ENCODE peak calls at places on chromosome 3, in four cellular contexts. X is HepG2, M is K562, O is GM12878. G is an unnamed sample.

GRCh38 chr3:17551333-17551732 is 191.1 kb downstream of the TBC1D5 start:
- DNase-seq in X (no peak), M (no peak), O (no peak), G (no peak)

GRCh38 chr3:156606729-156607128 is 51.8 kb upstream of the SSR3 start:
- DNase-seq in X (no peak), M (no peak), O (no peak), G (no peak)

GRCh38 chr3:151660890-151661289 is 72.8 kb upstream of the AADACL2 start:
- DNase-seq in X (no peak), M (no peak), O (no peak), G (no peak)

GRCh38 chr3:50292924-50293801 is 934 bp upstream of the IFRD2 start:
- DNase-seq in X (no peak), M (no peak), O (no peak), G (no peak)

GRCh38 chr3:63519426-63519825 is 133.0 kb upstream of the SNTN start:
- DNase-seq in X (no peak), M (no peak), O (no peak), G (no peak)

GRCh38 chr3:152611905-152612304 is 223.0 kb upstream of the P2RY1 start:
- DNase-seq in X (no peak), M (no peak), O (no peak), G (no peak)

GRCh38 chr3:173993299-173993698 is 595.8 kb downstream of the NLGN1 start:
- DNase-seq in X (peak; percentile 1), M (no peak), O (no peak), G (peak; percentile 20)

GRCh38 chr3:194206375-194206774 is 70.4 kb downstream of the HES1 start:
- DNase-seq in X (no peak), M (no peak), O (no peak), G (no peak)

GRCh38 chr3:60307800-60308199 is 943.5 kb downstream of the FHIT start:
- DNase-seq in X (no peak), M (no peak), O (no peak), G (no peak)

GRCh38 chr3:134250717-134251220 is at the start of gene RYK:
- DNase-seq in X (peak; percentile 83), M (peak; percentile 83), O (no peak), G (peak; percentile 88)

GRCh38 chr3:18241837-18242236 is 183.3 kb downstream of the SATB1 start:
- DNase-seq in X (no peak), M (no peak), O (no peak), G (no peak)

GRCh38 chr3:70861234-70861633 is 548.8 kb upstream of the MDFIC2 start:
- DNase-seq in X (no peak), M (no peak), O (no peak), G (no peak)

DNA sequence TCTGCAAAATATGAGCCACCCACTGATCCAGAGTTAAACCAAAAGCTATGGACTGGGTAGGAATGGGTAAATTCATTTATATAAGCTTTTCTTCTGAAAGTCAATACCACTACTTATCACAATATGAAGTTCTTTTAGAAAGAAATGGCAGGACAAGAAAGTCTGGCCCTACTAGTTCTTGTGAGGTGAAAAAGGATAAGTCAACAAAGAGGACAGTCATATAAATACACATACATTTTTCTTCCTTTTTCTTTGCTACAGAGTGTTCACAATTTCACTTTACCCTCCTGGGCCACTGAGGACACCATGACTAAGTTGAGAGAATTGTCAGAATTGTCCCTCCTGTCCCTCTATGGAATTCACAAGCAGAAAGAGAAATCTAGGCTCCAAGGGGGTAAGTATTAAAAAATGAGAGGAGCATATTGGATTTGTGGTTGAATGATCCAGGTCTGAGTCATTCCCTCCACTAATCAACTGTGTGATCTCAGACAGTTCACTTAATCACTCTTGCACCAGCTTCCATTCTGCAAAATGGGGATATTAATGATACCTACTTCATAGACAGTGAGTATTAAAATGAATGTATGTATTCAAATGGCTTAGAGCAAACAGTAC is 27.6 kb downstream of the ACP3 start:
- DNase-seq in X (no peak), M (no peak), O (no peak), G (no peak)
- TF ChIP-seq FOXK2 in X (no peak), M (no peak), O (no peak), G (no peak)

DNA sequence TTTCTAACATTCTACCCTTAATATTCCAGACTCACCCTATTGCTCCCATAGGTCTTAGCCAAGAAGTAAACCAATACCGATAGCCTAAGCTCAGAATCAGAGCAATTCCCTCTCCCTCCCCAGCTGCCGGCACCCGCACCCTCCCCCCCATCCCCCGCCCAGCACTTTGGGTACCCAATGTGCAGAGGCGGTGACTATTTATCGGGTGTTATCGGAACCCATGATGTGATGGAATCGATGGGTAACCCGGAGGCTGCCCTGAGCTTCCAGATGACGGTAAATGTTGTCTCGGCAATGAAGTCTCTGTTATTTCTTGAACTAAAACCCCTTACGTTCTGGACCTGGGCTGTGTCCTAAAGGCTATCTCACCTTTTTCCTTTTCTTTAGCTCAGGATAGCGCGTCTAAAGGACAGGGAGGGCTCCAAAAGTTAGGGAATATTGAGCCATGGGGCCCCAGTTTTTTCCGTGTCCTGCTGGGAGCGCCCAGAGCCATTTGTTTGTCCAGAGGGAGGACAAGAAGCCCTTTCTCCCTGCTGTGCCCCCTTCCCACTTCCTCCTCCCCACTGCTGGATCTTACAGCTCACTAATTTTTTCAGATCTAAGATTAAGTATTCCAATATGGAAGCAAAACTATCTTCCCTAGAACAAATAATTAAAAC is 1.6 kb downstream of the SLITRK3 start:
- DNase-seq in X (no peak), M (no peak), O (no peak), G (peak; percentile 9)
- TF ChIP-seq FOXK2 in X (no peak), M (no peak), O (no peak), G (no peak)

DNA sequence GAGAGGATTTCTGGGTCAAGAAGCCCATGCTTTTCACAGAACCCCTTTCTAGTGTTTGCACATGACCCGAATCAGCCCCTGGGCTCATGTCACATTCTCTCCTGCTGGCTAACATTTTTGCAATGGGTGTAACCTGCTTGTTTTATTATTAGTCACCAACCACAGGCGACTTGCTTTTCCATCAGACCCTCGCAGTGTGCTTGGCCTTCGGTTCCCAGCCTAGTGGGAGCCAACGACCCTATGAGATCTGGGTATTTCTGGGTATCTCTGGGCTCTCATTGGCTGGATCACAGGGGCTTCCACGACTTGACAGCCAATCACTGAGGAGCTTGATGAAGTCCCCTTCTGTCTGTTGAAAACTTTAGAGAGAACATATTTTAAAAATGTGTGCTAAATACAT is 11.0 kb upstream of the FBLN2 start:
- DNase-seq in X (no peak), M (peak; percentile 56), O (no peak), G (no peak)
- TF ChIP-seq FOXK2 in X (no peak), M (no peak), O (no peak), G (no peak)

GRCh38 chr3:130772124-130772523 is 25.5 kb upstream of the PIK3R4 start:
- DNase-seq in X (no peak), M (peak; percentile 7), O (no peak), G (no peak)
- TF ChIP-seq FOXK2 in X (no peak), M (no peak), O (no peak), G (no peak)

DNA sequence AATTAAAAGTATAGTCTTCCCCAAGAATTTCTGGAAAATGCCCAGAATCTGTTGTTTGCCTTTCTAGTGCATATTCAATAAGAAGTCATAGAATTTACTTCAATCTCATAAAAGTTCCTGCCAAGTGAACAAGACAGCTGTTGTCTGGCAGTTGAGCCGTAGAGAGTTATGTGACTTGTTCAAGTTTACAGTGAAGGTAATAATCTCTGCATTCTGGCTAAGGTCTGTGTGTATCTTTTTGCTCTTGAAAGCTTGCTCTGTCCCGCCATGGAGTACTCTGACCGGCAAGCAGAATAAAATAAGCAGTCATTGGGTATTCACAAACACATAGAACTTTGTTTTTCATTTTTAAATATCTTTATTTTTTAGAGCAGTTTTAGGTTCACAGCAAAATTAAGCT is 77.8 kb downstream of the GHSR start:
- DNase-seq in X (no peak), M (no peak), O (no peak), G (no peak)
- TF ChIP-seq FOXK2 in X (no peak), M (no peak), O (no peak), G (no peak)

GRCh38 chr3:13069495-13069894 is 3.7 kb downstream of the IQSEC1 start:
- DNase-seq in X (no peak), M (no peak), O (peak; percentile 42), G (no peak)
- TF ChIP-seq FOXK2 in X (no peak), M (no peak), O (no peak), G (no peak)

GRCh38 chr3:150142936-150143335 is 172.2 kb upstream of the PFN2 start:
- DNase-seq in X (no peak), M (no peak), O (no peak), G (no peak)

GRCh38 chr3:150144309-150144708 is 173.6 kb upstream of the PFN2 start:
- DNase-seq in X (no peak), M (peak; percentile 19), O (no peak), G (no peak)

GRCh38 chr3:150141790-150142189 is 171.1 kb upstream of the PFN2 start:
- DNase-seq in X (no peak), M (no peak), O (no peak), G (no peak)

GRCh38 chr3:150138824-150139223 is 168.1 kb upstream of the PFN2 start:
- DNase-seq in X (no peak), M (no peak), O (no peak), G (no peak)

DNA sequence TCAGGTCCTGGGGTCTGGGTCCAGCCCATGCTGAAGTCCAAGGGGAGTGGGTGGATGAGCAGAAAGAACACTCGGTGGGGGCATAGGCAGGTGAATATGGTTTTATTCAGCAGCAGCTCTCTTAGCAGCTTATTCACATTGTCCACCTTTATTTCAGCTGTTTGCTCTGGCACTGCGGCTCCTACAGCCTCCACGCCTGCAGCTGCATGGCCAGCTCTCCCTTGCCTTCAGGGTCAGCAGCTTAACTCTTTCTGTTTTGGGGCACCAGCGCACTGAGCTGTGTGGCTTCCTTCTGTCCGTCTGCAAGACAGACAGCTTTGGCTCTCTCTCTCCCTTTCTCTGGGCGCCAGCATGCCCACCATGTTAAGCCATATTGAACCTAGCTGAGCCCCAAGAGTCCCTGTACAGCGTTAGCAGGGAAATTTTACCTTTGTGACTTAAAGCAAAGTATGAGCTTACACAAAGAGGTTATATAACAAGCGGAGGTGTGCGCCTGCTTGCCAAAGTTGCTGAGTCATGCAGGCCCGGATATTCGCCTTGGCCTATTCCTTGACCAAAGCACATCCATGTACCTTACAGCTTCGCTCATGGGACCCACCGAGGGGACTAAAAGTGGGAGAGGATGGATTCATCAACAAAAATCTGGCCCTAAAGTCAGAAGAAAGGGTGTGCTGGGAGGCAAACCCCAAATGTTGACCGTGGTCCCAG is 170.1 kb upstream of the PFN2 start:
- DNase-seq in X (no peak), M (no peak), O (no peak), G (no peak)
- TF ChIP-seq FOXK2 in X (no peak), M (no peak), O (no peak), G (no peak)